ENCODE peak calls at places on chromosomes 7 and 10, in four cellular contexts. S, F, I and G are unnamed samples.
A peak's percentile ranks its signal among the peaks of the same experiment; 100 is the strongest.

GRCh38 chr10:97534746-97535367 is 36.1 kb downstream of the UBTD1 start:
- DNase-seq in S (peak; percentile 61), F (no peak), I (no peak), G (no peak)

GRCh38 chr10:46516660-46517416 is 39.6 kb downstream of the GPRIN2 start:
- DNase-seq in S (peak; percentile 85), F (no peak), I (peak; percentile 25), G (peak; percentile 92)

GRCh38 chr7:92584953-92585352 is 5.2 kb downstream of the FAM133B start:
- DNase-seq in S (peak; percentile 68), F (no peak), I (no peak), G (no peak)

GRCh38 chr10:78433722-78434535 is 400.3 kb downstream of the RPS24 start:
- DNase-seq in S (no peak), F (no peak), I (no peak), G (no peak)

GRCh38 chr10:44908071-44908709 is 2.9 kb upstream of the TMEM72 start:
- DNase-seq in S (no peak), F (no peak), I (no peak), G (peak; percentile 34)

GRCh38 chr7:131553906-131554305 is 2.5 kb downstream of the PODXL start:
- DNase-seq in S (no peak), F (no peak), I (no peak), G (no peak)

GRCh38 chr10:34658934-34659333 is 156.2 kb downstream of the PARD3 start:
- DNase-seq in S (no peak), F (no peak), I (no peak), G (no peak)

GRCh38 chr10:60114765-60115586 is 208.6 kb upstream of the CCDC6 start:
- DNase-seq in S (peak; percentile 58), F (peak; percentile 71), I (no peak), G (peak; percentile 55)

GRCh38 chr7:102253973-102254370 is 32.7 kb upstream of the SH2B2 start:
- DNase-seq in S (no peak), F (no peak), I (no peak), G (peak; percentile 62)

GRCh38 chr7:69443136-69443535 is 155.1 kb upstream of the AUTS2 start:
- DNase-seq in S (no peak), F (no peak), I (no peak), G (no peak)
- H3K4me3 ChIP-seq in S (no peak overlapping the region), F (no peak overlapping the region), I (no peak overlapping the region), G (no peak overlapping the region)

GRCh38 chr7:143408247-143408685 is 390 bp downstream of the EPHA1 start:
- DNase-seq in S (no peak), F (no peak), I (no peak), G (no peak)
- H3K4me3 ChIP-seq in S (peak overlapping the region; percentile 38), F (no peak overlapping the region), I (peak overlapping the region; percentile 63), G (no peak overlapping the region)

GRCh38 chr10:26723016-26723415 is 25.5 kb downstream of the PDSS1 start:
- DNase-seq in S (no peak), F (no peak), I (no peak), G (no peak)
- H3K4me3 ChIP-seq in S (no peak overlapping the region), F (no peak overlapping the region), I (no peak overlapping the region), G (no peak overlapping the region)

DNA sequence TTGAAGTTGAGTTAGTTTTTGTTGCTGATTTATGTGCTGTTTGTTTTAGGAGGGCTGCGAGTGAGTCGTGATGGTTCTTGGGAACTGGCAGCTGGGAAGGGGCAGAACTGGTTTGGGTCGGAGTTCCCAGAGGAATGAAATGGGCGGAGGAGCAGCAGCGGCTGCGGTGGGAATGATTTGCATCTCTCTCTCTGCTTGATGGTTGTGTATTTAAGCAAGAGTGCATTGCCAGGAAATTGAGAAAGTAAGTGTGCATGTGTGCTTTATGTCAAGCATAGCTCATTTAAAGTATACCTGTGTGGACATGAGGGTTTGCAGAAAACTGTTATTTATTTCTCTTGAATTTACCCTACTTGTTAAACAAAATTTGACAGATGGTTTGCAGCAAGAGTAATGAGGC is 81.1 kb downstream of the LRMDA start:
- DNase-seq in S (no peak), F (no peak), I (peak; percentile 61), G (no peak)
- H3K4me3 ChIP-seq in S (no peak overlapping the region), F (no peak overlapping the region), I (no peak overlapping the region), G (no peak overlapping the region)